ENCODE peak calls at places on chromosome 1, in four cellular contexts. B is dorsolateral prefrontal cortex, F is midbrain, M is GM19239. H is an unnamed sample.

GRCh38 chr1:233543338-233544255 is 70.3 kb upstream of the KCNK1 start:
- DNase-seq in B (peak), F (no peak), M (no peak), H (peak)

GRCh38 chr1:177983824-177984528 is 14.1 kb upstream of the SEC16B start:
- DNase-seq in B (no peak), F (peak), M (no peak), H (peak)

GRCh38 chr1:69215883-69216282 is 351.8 kb upstream of the LRRC7 start:
- DNase-seq in B (no peak), F (no peak), M (no peak), H (no peak)

GRCh38 chr1:41533016-41533730 is 48.7 kb upstream of the EDN2 start:
- DNase-seq in B (peak), F (no peak), M (no peak), H (peak)

GRCh38 chr1:48003741-48004503 is 6.7 kb upstream of the TRABD2B start:
- DNase-seq in B (no peak), F (no peak), M (no peak), H (no peak)

GRCh38 chr1:228149341-228150020 is at the start of gene GJC2:
- DNase-seq in B (peak), F (peak), M (no peak), H (no peak)

GRCh38 chr1:17567582-17567981 is 28.1 kb downstream of the ARHGEF10L start:
- DNase-seq in B (no peak), F (no peak), M (no peak), H (no peak)

GRCh38 chr1:52727114-52727586 is 897 bp downstream of the ZYG11B start:
- DNase-seq in B (no peak), F (no peak), M (no peak), H (peak)

GRCh38 chr1:24551290-24551859 is 4.5 kb upstream of the NCMAP start:
- DNase-seq in B (no peak), F (no peak), M (no peak), H (no peak)

GRCh38 chr1:157115851-157116734 is 16.5 kb upstream of the ETV3L start:
- DNase-seq in B (no peak), F (no peak), M (no peak), H (peak)

GRCh38 chr1:7387053-7387861 is 383.8 kb upstream of the VAMP3 start:
- DNase-seq in B (no peak), F (no peak), M (no peak), H (no peak)

GRCh38 chr1:98331718-98332311 is 329.7 kb upstream of the SNX7 start:
- DNase-seq in B (no peak), F (no peak), M (no peak), H (no peak)

GRCh38 chr1:27567183-27567526 is 36.8 kb downstream of the AHDC1 start:
- DNase-seq in B (no peak), F (peak), M (no peak), H (no peak)

H was measured in G401.